ENCODE peak calls at places on chromosome 20, in seven cellular contexts. H, K, A, G, R, N and Z are unnamed samples.

GRCh38 chr20:25199473-25200265 is 4.2 kb downstream of the ENTPD6 start:
- DNase-seq in H (no peak), K (no peak), A (no peak), G (no peak), R (no peak), N (no peak), Z (no peak)

GRCh38 chr20:17883592-17884317 is 84.8 kb downstream of the SNX5 start:
- DNase-seq in H (no peak), K (no peak), A (no peak), G (no peak), R (no peak), N (no peak), Z (no peak)

GRCh38 chr20:61251529-61252393 is at the start of gene CDH4:
- DNase-seq in H (peak; percentile 13), K (peak; percentile 47), A (peak; percentile 14), G (peak; percentile 84), R (no peak), N (peak; percentile 37), Z (no peak)

GRCh38 chr20:7015257-7015656 is 247.8 kb downstream of the BMP2 start:
- DNase-seq in H (no peak), K (no peak), A (no peak), G (no peak), R (no peak), N (peak; percentile 78), Z (no peak)

GRCh38 chr20:61765081-61765870 is 300.4 kb downstream of the TAF4 start:
- DNase-seq in H (no peak), K (no peak), A (no peak), G (no peak), R (no peak), N (no peak), Z (no peak)

GRCh38 chr20:54643761-54644160 is 168.4 kb downstream of the DOK5 start:
- DNase-seq in H (peak; percentile 89), K (peak; percentile 68), A (no peak), G (no peak), R (peak; percentile 71), N (no peak), Z (no peak)

GRCh38 chr20:50111120-50111828 is 1.7 kb downstream of the UBE2V1 start:
- DNase-seq in H (peak; percentile 38), K (peak; percentile 70), A (no peak), G (no peak), R (no peak), N (no peak), Z (no peak)

GRCh38 chr20:23497458-23498026 is 6.6 kb downstream of the CST8 start:
- DNase-seq in H (no peak), K (no peak), A (no peak), G (no peak), R (no peak), N (no peak), Z (no peak)

GRCh38 chr20:31715766-31716165 is 6.9 kb downstream of the BCL2L1 start:
- DNase-seq in H (no peak), K (no peak), A (no peak), G (no peak), R (no peak), N (no peak), Z (no peak)

GRCh38 chr20:45944965-45945677 is 10.6 kb downstream of the PCIF1 start:
- DNase-seq in H (no peak), K (no peak), A (no peak), G (no peak), R (no peak), N (no peak), Z (no peak)

GRCh38 chr20:25030649-25031026 is 27.3 kb downstream of the ACSS1 start:
- DNase-seq in H (no peak), K (no peak), A (no peak), G (no peak), R (peak; percentile 42), N (no peak), Z (no peak)